ENCODE peak calls at places on chromosomes 13 and 19, in four cellular contexts. D is K562, B is IMR-90, V is endothelial cell of umbilical vein. G is an unnamed sample.
A peak's percentile ranks its signal among the peaks of the same experiment; 100 is the strongest.

GRCh38 chr19:35484637-35485036 is 5.6 kb downstream of the KRTDAP start:
- DNase-seq in D (no peak), B (no peak), V (no peak), G (no peak)

GRCh38 chr13:97437729-97438128 is 3.8 kb downstream of the RAP2A start:
- DNase-seq in D (no peak), B (no peak), V (no peak), G (no peak)

GRCh38 chr13:39835253-39835652 is 179.8 kb downstream of the COG6 start:
- DNase-seq in D (no peak), B (no peak), V (no peak), G (no peak)

GRCh38 chr19:5536337-5536894 is 31.3 kb downstream of the TINCR start:
- DNase-seq in D (peak; percentile 32), B (peak; percentile 33), V (no peak), G (no peak)

GRCh38 chr19:27752530-27753184 is 1460.3 kb downstream of the UQCRFS1 start:
- DNase-seq in D (no peak), B (no peak), V (no peak), G (no peak)

GRCh38 chr13:100646030-100646673 is 28.4 kb downstream of the TMTC4 start:
- DNase-seq in D (peak; percentile 23), B (peak; percentile 31), V (peak; percentile 34), G (no peak)

GRCh38 chr19:2269244-2270156 is 12.5 kb downstream of the PEAK3 start:
- DNase-seq in D (peak; percentile 94), B (peak; percentile 93), V (peak; percentile 95), G (no peak)

GRCh38 chr13:50513528-50513863 is 330.0 kb downstream of the DLEU7 start:
- DNase-seq in D (no peak), B (no peak), V (no peak), G (no peak)

GRCh38 chr13:88074794-88075509 is 403.8 kb downstream of the SLITRK5 start:
- DNase-seq in D (no peak), B (no peak), V (no peak), G (no peak)

GRCh38 chr13:81987159-81987558 is 1646.2 kb upstream of the SPRY2 start:
- DNase-seq in D (no peak), B (no peak), V (no peak), G (no peak)

GRCh38 chr13:28582225-28582891 is 76.6 kb upstream of the POMP start:
- DNase-seq in D (peak; percentile 38), B (peak; percentile 53), V (peak; percentile 20), G (no peak)

GRCh38 chr19:18529782-18530181 is 7.9 kb upstream of the ELL start:
- DNase-seq in D (peak; percentile 11), B (no peak), V (no peak), G (no peak)

GRCh38 chr19:7515471-7516226 is at the start of gene ZNF358:
- DNase-seq in D (peak; percentile 88), B (peak; percentile 46), V (peak; percentile 44), G (no peak)

GRCh38 chr13:39515231-39515630 is 87.8 kb downstream of the LHFPL6 start:
- DNase-seq in D (no peak), B (no peak), V (no peak), G (no peak)

GRCh38 chr19:35508129-35508528 is 5.3 kb downstream of the DMKN start:
- DNase-seq in D (no peak), B (no peak), V (no peak), G (no peak)

GRCh38 chr19:18833849-18834643 is 2.3 kb downstream of the UPF1 start:
- DNase-seq in D (no peak), B (no peak), V (peak; percentile 19), G (no peak)

GRCh38 chr13:85277753-85278152 is 521.5 kb downstream of the SLITRK6 start:
- DNase-seq in D (no peak), B (peak; percentile 21), V (peak; percentile 67), G (no peak)

GRCh38 chr13:29402168-29402621 is 193.3 kb downstream of the SLC7A1 start:
- DNase-seq in D (no peak), B (peak; percentile 44), V (no peak), G (no peak)

GRCh38 chr13:20489185-20489820 is 36.4 kb downstream of the CRYL1 start:
- DNase-seq in D (no peak), B (peak; percentile 62), V (no peak), G (no peak)

GRCh38 chr19:1461862-1462261 is 11.9 kb downstream of the APC2 start:
- DNase-seq in D (no peak), B (no peak), V (no peak), G (no peak)

GRCh38 chr19:46902402-46902766 is 41.6 kb downstream of the ARHGAP35 start:
- DNase-seq in D (no peak), B (peak; percentile 31), V (no peak), G (peak; percentile 64)

GRCh38 chr13:29922281-29922821 is 71.9 kb upstream of the UBL3 start:
- DNase-seq in D (peak; percentile 17), B (peak; percentile 54), V (no peak), G (no peak)

GRCh38 chr19:3238066-3238561 is 13.7 kb downstream of the CELF5 start:
- DNase-seq in D (no peak), B (no peak), V (no peak), G (no peak)

GRCh38 chr19:55600336-55601028 is 394 bp downstream of the ZNF524 start:
- DNase-seq in D (peak; percentile 82), B (peak; percentile 54), V (peak; percentile 72), G (no peak)
- H3K9me1 ChIP-seq in D (no peaks in the 10 kb centered on the region), B (peaks cover 13% of the 10 kb centered on the region), V (no peaks in the 10 kb centered on the region), G (no peaks in the 10 kb centered on the region)

GRCh38 chr19:306151-306900 is 15.1 kb upstream of the PLPP2 start:
- DNase-seq in D (no peak), B (no peak), V (no peak), G (no peak)
- H3K9me1 ChIP-seq in D (peaks cover 4% of the 10 kb centered on the region), B (peaks cover 7% of the 10 kb centered on the region), V (no peaks in the 10 kb centered on the region), G (no peaks in the 10 kb centered on the region)

GRCh38 chr13:113125506-113126264 is 3.1 kb downstream of the F10 start:
- DNase-seq in D (no peak), B (no peak), V (no peak), G (no peak)
- H3K9me1 ChIP-seq in D (no peaks in the 10 kb centered on the region), B (peaks cover 6% of the 10 kb centered on the region), V (no peaks in the 10 kb centered on the region), G (no peaks in the 10 kb centered on the region)

GRCh38 chr13:49213539-49213938 is 6.6 kb upstream of the MLNR start:
- DNase-seq in D (no peak), B (no peak), V (no peak), G (no peak)
- H3K9me1 ChIP-seq in D (no peaks in the 10 kb centered on the region), B (no peaks in the 10 kb centered on the region), V (no peaks in the 10 kb centered on the region), G (no peaks in the 10 kb centered on the region)

GRCh38 chr13:112911883-112912282 is 57.1 kb upstream of the MCF2L start:
- DNase-seq in D (no peak), B (no peak), V (no peak), G (no peak)
- H3K9me1 ChIP-seq in D (no peaks in the 10 kb centered on the region), B (no peaks in the 10 kb centered on the region), V (no peaks in the 10 kb centered on the region), G (no peaks in the 10 kb centered on the region)

DNA sequence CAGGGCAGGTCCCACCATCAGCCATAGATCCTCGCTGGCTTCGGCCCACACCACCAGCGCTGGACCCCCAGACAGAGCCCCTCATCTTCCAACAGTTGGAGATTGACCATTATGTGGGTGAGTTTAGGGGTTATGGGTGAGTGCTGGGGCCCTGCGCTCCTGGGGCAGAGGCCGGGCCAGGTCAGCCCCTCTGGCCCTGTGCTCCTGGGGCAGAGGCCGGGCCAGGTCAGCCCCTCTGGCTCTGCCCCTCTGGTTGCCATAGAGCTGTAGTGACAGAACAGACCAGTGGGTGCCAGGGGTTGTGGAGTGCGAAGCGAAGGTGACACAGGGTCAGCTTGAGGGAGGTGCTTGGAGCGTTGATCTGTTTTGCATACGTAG is 15.2 kb downstream of the POLD1 start:
- DNase-seq in D (no peak), B (no peak), V (no peak), G (no peak)
- H3K9me1 ChIP-seq in D (no peaks in the 10 kb centered on the region), B (no peaks in the 10 kb centered on the region), V (no peaks in the 10 kb centered on the region), G (no peaks in the 10 kb centered on the region)